ENCODE peak calls at places on chromosomes 7 and 10, in nine cellular contexts. One of them, this sample, is unnamed.

GRCh38 chr10:61903184-61903990 is 1.9 kb downstream of the ARID5B start:
- DNase-seq in transverse colon: peak; percentile 76
- DNase-seq in spleen: peak; percentile 95
- DNase-seq in stomach: peak; percentile 61
- DNase-seq in HCT116: peak; percentile 42
- DNase-seq in suprapubic skin: peak; percentile 81
- DNase-seq in GM12891: no peak
- DNase-seq in H1: no peak
- DNase-seq in sigmoid colon: peak; percentile 78
- DNase-seq in this sample: peak; percentile 39

GRCh38 chr10:110448682-110449418 is 48.9 kb upstream of the DUSP5 start:
- DNase-seq in transverse colon: no peak
- DNase-seq in spleen: peak; percentile 24
- DNase-seq in stomach: no peak
- DNase-seq in HCT116: no peak
- DNase-seq in suprapubic skin: peak; percentile 31
- DNase-seq in GM12891: no peak
- DNase-seq in H1: no peak
- DNase-seq in sigmoid colon: peak; percentile 33
- DNase-seq in this sample: no peak

GRCh38 chr10:22837351-22837750 is 90.5 kb upstream of the ARMC3 start:
- DNase-seq in transverse colon: no peak
- DNase-seq in spleen: no peak
- DNase-seq in stomach: no peak
- DNase-seq in HCT116: no peak
- DNase-seq in suprapubic skin: no peak
- DNase-seq in GM12891: no peak
- DNase-seq in H1: no peak
- DNase-seq in sigmoid colon: no peak
- DNase-seq in this sample: no peak

GRCh38 chr7:44191171-44191570 is 1.9 kb upstream of the GCK start:
- DNase-seq in transverse colon: no peak
- DNase-seq in spleen: no peak
- DNase-seq in stomach: no peak
- DNase-seq in HCT116: no peak
- DNase-seq in suprapubic skin: peak; percentile 12
- DNase-seq in GM12891: no peak
- DNase-seq in H1: no peak
- DNase-seq in sigmoid colon: no peak
- DNase-seq in this sample: no peak

GRCh38 chr7:33887576-33887975 is 17.8 kb upstream of the BMPER start:
- DNase-seq in transverse colon: no peak
- DNase-seq in spleen: no peak
- DNase-seq in stomach: no peak
- DNase-seq in HCT116: no peak
- DNase-seq in suprapubic skin: no peak
- DNase-seq in GM12891: no peak
- DNase-seq in H1: no peak
- DNase-seq in sigmoid colon: no peak
- DNase-seq in this sample: no peak

GRCh38 chr7:101125989-101126650 is 784 bp upstream of the SERPINE1 start:
- DNase-seq in transverse colon: peak; percentile 23
- DNase-seq in spleen: no peak
- DNase-seq in stomach: peak; percentile 27
- DNase-seq in HCT116: no peak
- DNase-seq in suprapubic skin: peak; percentile 82
- DNase-seq in GM12891: no peak
- DNase-seq in H1: no peak
- DNase-seq in sigmoid colon: peak; percentile 79
- DNase-seq in this sample: no peak

GRCh38 chr10:69710008-69710905 is 80.2 kb downstream of the FAM241B start:
- DNase-seq in transverse colon: no peak
- DNase-seq in spleen: no peak
- DNase-seq in stomach: no peak
- DNase-seq in HCT116: no peak
- DNase-seq in suprapubic skin: peak; percentile 55
- DNase-seq in GM12891: no peak
- DNase-seq in H1: no peak
- DNase-seq in sigmoid colon: no peak
- DNase-seq in this sample: no peak

GRCh38 chr7:141402277-141402996 is 148.8 kb upstream of the AGK start:
- DNase-seq in transverse colon: no peak
- DNase-seq in spleen: no peak
- DNase-seq in stomach: no peak
- DNase-seq in HCT116: no peak
- DNase-seq in suprapubic skin: no peak
- DNase-seq in GM12891: no peak
- DNase-seq in H1: no peak
- DNase-seq in sigmoid colon: no peak
- DNase-seq in this sample: no peak

GRCh38 chr10:130936844-130937243 is 374.7 kb downstream of the TCERG1L start:
- DNase-seq in transverse colon: no peak
- DNase-seq in spleen: no peak
- DNase-seq in stomach: no peak
- DNase-seq in HCT116: no peak
- DNase-seq in suprapubic skin: no peak
- DNase-seq in GM12891: no peak
- DNase-seq in H1: no peak
- DNase-seq in sigmoid colon: no peak
- DNase-seq in this sample: no peak

GRCh38 chr10:11270135-11270857 is 252.6 kb downstream of the CELF2 start:
- DNase-seq in transverse colon: peak; percentile 75
- DNase-seq in spleen: peak; percentile 90
- DNase-seq in stomach: peak; percentile 74
- DNase-seq in HCT116: peak; percentile 50
- DNase-seq in suprapubic skin: no peak
- DNase-seq in GM12891: no peak
- DNase-seq in H1: peak; percentile 86
- DNase-seq in sigmoid colon: peak; percentile 84
- DNase-seq in this sample: peak; percentile 50

GRCh38 chr7:101315336-101315735 is 6.3 kb downstream of the IFT22 start:
- DNase-seq in transverse colon: peak; percentile 46
- DNase-seq in spleen: no peak
- DNase-seq in stomach: peak; percentile 33
- DNase-seq in HCT116: peak; percentile 38
- DNase-seq in suprapubic skin: no peak
- DNase-seq in GM12891: no peak
- DNase-seq in H1: no peak
- DNase-seq in sigmoid colon: no peak
- DNase-seq in this sample: no peak

GRCh38 chr7:151795168-151795754 is 81.7 kb downstream of the PRKAG2 start:
- DNase-seq in transverse colon: no peak
- DNase-seq in spleen: peak; percentile 78
- DNase-seq in stomach: no peak
- DNase-seq in HCT116: no peak
- DNase-seq in suprapubic skin: no peak
- DNase-seq in GM12891: no peak
- DNase-seq in H1: no peak
- DNase-seq in sigmoid colon: peak; percentile 62
- DNase-seq in this sample: peak; percentile 54

GRCh38 chr7:1428941-1429444 is 30.3 kb downstream of the MICALL2 start:
- DNase-seq in transverse colon: no peak
- DNase-seq in spleen: no peak
- DNase-seq in stomach: no peak
- DNase-seq in HCT116: no peak
- DNase-seq in suprapubic skin: no peak
- DNase-seq in GM12891: no peak
- DNase-seq in H1: no peak
- DNase-seq in sigmoid colon: no peak
- DNase-seq in this sample: no peak

GRCh38 chr7:70000747-70001348 is 402.6 kb downstream of the AUTS2 start:
- DNase-seq in transverse colon: no peak
- DNase-seq in spleen: no peak
- DNase-seq in stomach: no peak
- DNase-seq in HCT116: no peak
- DNase-seq in suprapubic skin: no peak
- DNase-seq in GM12891: no peak
- DNase-seq in H1: no peak
- DNase-seq in sigmoid colon: no peak
- DNase-seq in this sample: no peak

GRCh38 chr7:978416-979091 is 3.2 kb upstream of the COX19 start:
- DNase-seq in transverse colon: no peak
- DNase-seq in spleen: peak; percentile 75
- DNase-seq in stomach: no peak
- DNase-seq in HCT116: no peak
- DNase-seq in suprapubic skin: no peak
- DNase-seq in GM12891: no peak
- DNase-seq in H1: no peak
- DNase-seq in sigmoid colon: no peak
- DNase-seq in this sample: no peak

GRCh38 chr10:17504547-17505245 is 50.3 kb upstream of the ST8SIA6 start:
- DNase-seq in transverse colon: no peak
- DNase-seq in spleen: no peak
- DNase-seq in stomach: no peak
- DNase-seq in HCT116: no peak
- DNase-seq in suprapubic skin: no peak
- DNase-seq in GM12891: no peak
- DNase-seq in H1: no peak
- DNase-seq in sigmoid colon: no peak
- DNase-seq in this sample: no peak

GRCh38 chr7:117949232-117949631 is 76.0 kb upstream of the CTTNBP2 start:
- DNase-seq in transverse colon: no peak
- DNase-seq in spleen: no peak
- DNase-seq in stomach: no peak
- DNase-seq in HCT116: no peak
- DNase-seq in suprapubic skin: no peak
- DNase-seq in GM12891: no peak
- DNase-seq in H1: no peak
- DNase-seq in sigmoid colon: no peak
- DNase-seq in this sample: no peak

GRCh38 chr10:80509403-80510161 is 28.1 kb upstream of the SH2D4B start:
- DNase-seq in transverse colon: no peak
- DNase-seq in spleen: peak; percentile 77
- DNase-seq in stomach: no peak
- DNase-seq in HCT116: no peak
- DNase-seq in suprapubic skin: no peak
- DNase-seq in GM12891: no peak
- DNase-seq in H1: no peak
- DNase-seq in sigmoid colon: peak; percentile 63
- DNase-seq in this sample: no peak

GRCh38 chr10:97633921-97634320 is 621 bp upstream of the MORN4 start:
- DNase-seq in transverse colon: peak; percentile 10
- DNase-seq in spleen: no peak
- DNase-seq in stomach: no peak
- DNase-seq in HCT116: peak; percentile 19
- DNase-seq in suprapubic skin: no peak
- DNase-seq in GM12891: no peak
- DNase-seq in H1: no peak
- DNase-seq in sigmoid colon: no peak
- DNase-seq in this sample: no peak

GRCh38 chr10:8417631-8418030 is 363.1 kb downstream of the GATA3 start:
- DNase-seq in transverse colon: no peak
- DNase-seq in spleen: no peak
- DNase-seq in stomach: no peak
- DNase-seq in HCT116: no peak
- DNase-seq in suprapubic skin: no peak
- DNase-seq in GM12891: no peak
- DNase-seq in H1: no peak
- DNase-seq in sigmoid colon: no peak
- DNase-seq in this sample: no peak

GRCh38 chr7:101126651-101127459 is at the start of gene SERPINE1:
- DNase-seq in transverse colon: peak; percentile 74
- DNase-seq in spleen: peak; percentile 81
- DNase-seq in stomach: peak; percentile 58
- DNase-seq in HCT116: peak; percentile 86
- DNase-seq in suprapubic skin: peak; percentile 94
- DNase-seq in GM12891: peak; percentile 52
- DNase-seq in H1: no peak
- DNase-seq in sigmoid colon: peak; percentile 96
- DNase-seq in this sample: peak; percentile 62

GRCh38 chr10:79102056-79102874 is 33.5 kb downstream of the ZMIZ1 start:
- DNase-seq in transverse colon: peak; percentile 64
- DNase-seq in spleen: peak; percentile 72
- DNase-seq in stomach: peak; percentile 65
- DNase-seq in HCT116: no peak
- DNase-seq in suprapubic skin: no peak
- DNase-seq in GM12891: no peak
- DNase-seq in H1: no peak
- DNase-seq in sigmoid colon: peak; percentile 93
- DNase-seq in this sample: no peak

GRCh38 chr7:93693796-93694195 is 119.3 kb upstream of the CALCR start:
- DNase-seq in transverse colon: no peak
- DNase-seq in spleen: no peak
- DNase-seq in stomach: no peak
- DNase-seq in HCT116: no peak
- DNase-seq in suprapubic skin: no peak
- DNase-seq in GM12891: no peak
- DNase-seq in H1: no peak
- DNase-seq in sigmoid colon: no peak
- DNase-seq in this sample: no peak
- TF ChIP-seq POLR2A in transverse colon: no peak
- TF ChIP-seq POLR2A in spleen: no peak
- TF ChIP-seq POLR2A in stomach: no peak
- TF ChIP-seq POLR2A in HCT116: no peak
- TF ChIP-seq POLR2A in suprapubic skin: no peak
- TF ChIP-seq POLR2A in GM12891: no peak
- TF ChIP-seq POLR2A in H1: no peak
- TF ChIP-seq POLR2A in sigmoid colon: no peak
- TF ChIP-seq POLR2A in this sample: no peak

DNA sequence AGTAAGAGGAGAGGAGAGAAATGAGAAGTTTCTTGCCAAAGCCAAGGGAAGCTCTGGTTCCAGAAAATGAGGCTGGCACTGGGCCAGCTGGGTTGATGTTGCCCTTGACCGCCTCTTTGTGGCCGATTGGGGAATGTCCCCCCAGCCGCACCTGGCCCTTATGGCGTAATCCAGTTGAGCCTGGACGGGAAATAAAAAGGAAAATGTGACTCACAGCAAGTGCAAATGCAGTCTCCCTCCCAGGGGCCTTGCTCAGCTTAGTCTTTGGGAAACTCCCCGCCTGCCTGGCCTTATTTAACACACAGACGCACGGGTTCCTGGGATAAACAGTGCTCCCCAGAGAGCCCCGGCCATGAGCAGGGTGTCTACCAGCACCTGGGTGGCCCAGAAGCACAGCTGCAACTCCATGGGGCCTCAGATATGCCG is 174.8 kb downstream of the KIAA1217 start:
- DNase-seq in transverse colon: peak; percentile 91
- DNase-seq in spleen: no peak
- DNase-seq in stomach: peak; percentile 95
- DNase-seq in HCT116: peak; percentile 81
- DNase-seq in suprapubic skin: peak; percentile 92
- DNase-seq in GM12891: peak; percentile 40
- DNase-seq in H1: peak; percentile 75
- DNase-seq in sigmoid colon: peak; percentile 94
- DNase-seq in this sample: peak; percentile 48
- TF ChIP-seq POLR2AphosphoS5 in transverse colon: peak; percentile 85
- TF ChIP-seq POLR2AphosphoS5 in spleen: peak; percentile 60
- TF ChIP-seq POLR2AphosphoS5 in stomach: peak; percentile 96
- TF ChIP-seq POLR2AphosphoS5 in HCT116: peak; percentile 38
- TF ChIP-seq POLR2AphosphoS5 in suprapubic skin: peak; percentile 94
- TF ChIP-seq POLR2AphosphoS5 in GM12891: no peak
- TF ChIP-seq POLR2AphosphoS5 in H1: no peak
- TF ChIP-seq POLR2AphosphoS5 in sigmoid colon: peak; percentile 79
- TF ChIP-seq POLR2AphosphoS5 in this sample: no peak

GRCh38 chr7:131109757-131110293 is 217.9 kb upstream of the MKLN1 start:
- DNase-seq in transverse colon: peak; percentile 87
- DNase-seq in spleen: peak; percentile 97
- DNase-seq in stomach: peak; percentile 77
- DNase-seq in HCT116: no peak
- DNase-seq in suprapubic skin: peak; percentile 94
- DNase-seq in GM12891: no peak
- DNase-seq in H1: no peak
- DNase-seq in sigmoid colon: peak; percentile 92
- DNase-seq in this sample: peak; percentile 48
- TF ChIP-seq POLR2A in transverse colon: peak; percentile 50
- TF ChIP-seq POLR2A in spleen: peak; percentile 1
- TF ChIP-seq POLR2A in stomach: peak; percentile 40
- TF ChIP-seq POLR2A in HCT116: no peak
- TF ChIP-seq POLR2A in suprapubic skin: peak; percentile 68
- TF ChIP-seq POLR2A in GM12891: no peak
- TF ChIP-seq POLR2A in H1: no peak
- TF ChIP-seq POLR2A in sigmoid colon: peak; percentile 1
- TF ChIP-seq POLR2A in this sample: peak; percentile 48

GRCh38 chr10:103643381-103643780 is 149.9 kb downstream of the NEURL1 start:
- DNase-seq in transverse colon: no peak
- DNase-seq in spleen: no peak
- DNase-seq in stomach: no peak
- DNase-seq in HCT116: no peak
- DNase-seq in suprapubic skin: no peak
- DNase-seq in GM12891: no peak
- DNase-seq in H1: no peak
- DNase-seq in sigmoid colon: no peak
- DNase-seq in this sample: no peak
- TF ChIP-seq POLR2AphosphoS5 in transverse colon: no peak
- TF ChIP-seq POLR2AphosphoS5 in spleen: no peak
- TF ChIP-seq POLR2AphosphoS5 in stomach: no peak
- TF ChIP-seq POLR2AphosphoS5 in HCT116: no peak
- TF ChIP-seq POLR2AphosphoS5 in suprapubic skin: no peak
- TF ChIP-seq POLR2AphosphoS5 in GM12891: no peak
- TF ChIP-seq POLR2AphosphoS5 in H1: no peak
- TF ChIP-seq POLR2AphosphoS5 in sigmoid colon: no peak
- TF ChIP-seq POLR2AphosphoS5 in this sample: no peak